ENCODE peak calls at places on chromosome 9, in ten cellular contexts. One of them, this sample, is unnamed.

GRCh38 chr9:10274983-10275382 is 337.8 kb downstream of the PTPRD start:
- DNase-seq in A549: no peak
- DNase-seq in K562: no peak
- DNase-seq in HepG2: no peak
- DNase-seq in suprapubic skin: no peak
- DNase-seq in transverse colon: no peak
- DNase-seq in GM12878: no peak
- DNase-seq in ovary: no peak
- DNase-seq in stomach: no peak
- DNase-seq in tibial nerve: no peak
- DNase-seq in this sample: no peak

GRCh38 chr9:123663529-123663928 is 266.4 kb downstream of the DENND1A start:
- DNase-seq in A549: no peak
- DNase-seq in K562: no peak
- DNase-seq in HepG2: no peak
- DNase-seq in suprapubic skin: no peak
- DNase-seq in transverse colon: no peak
- DNase-seq in GM12878: no peak
- DNase-seq in ovary: no peak
- DNase-seq in stomach: no peak
- DNase-seq in tibial nerve: no peak
- DNase-seq in this sample: no peak

GRCh38 chr9:111645806-111646205 is 14.7 kb downstream of the DNAJC25 start:
- DNase-seq in A549: no peak
- DNase-seq in K562: no peak
- DNase-seq in HepG2: no peak
- DNase-seq in suprapubic skin: no peak
- DNase-seq in transverse colon: peak
- DNase-seq in GM12878: no peak
- DNase-seq in ovary: no peak
- DNase-seq in stomach: no peak
- DNase-seq in tibial nerve: no peak
- DNase-seq in this sample: no peak

GRCh38 chr9:93086445-93087224 is 9.4 kb upstream of the CARD19 start:
- DNase-seq in A549: no peak
- DNase-seq in K562: no peak
- DNase-seq in HepG2: no peak
- DNase-seq in suprapubic skin: peak
- DNase-seq in transverse colon: no peak
- DNase-seq in GM12878: no peak
- DNase-seq in ovary: no peak
- DNase-seq in stomach: no peak
- DNase-seq in tibial nerve: no peak
- DNase-seq in this sample: no peak

GRCh38 chr9:72471096-72471495 is 50.3 kb upstream of the TMC1 start:
- DNase-seq in A549: no peak
- DNase-seq in K562: no peak
- DNase-seq in HepG2: no peak
- DNase-seq in suprapubic skin: no peak
- DNase-seq in transverse colon: no peak
- DNase-seq in GM12878: no peak
- DNase-seq in ovary: no peak
- DNase-seq in stomach: no peak
- DNase-seq in tibial nerve: no peak
- DNase-seq in this sample: no peak

GRCh38 chr9:98226516-98226915 is 28.9 kb downstream of the TBC1D2 start:
- DNase-seq in A549: no peak
- DNase-seq in K562: no peak
- DNase-seq in HepG2: peak
- DNase-seq in suprapubic skin: no peak
- DNase-seq in transverse colon: no peak
- DNase-seq in GM12878: no peak
- DNase-seq in ovary: no peak
- DNase-seq in stomach: no peak
- DNase-seq in tibial nerve: no peak
- DNase-seq in this sample: no peak

GRCh38 chr9:111712369-111712768 is 51.0 kb downstream of the GNG10 start:
- DNase-seq in A549: no peak
- DNase-seq in K562: no peak
- DNase-seq in HepG2: no peak
- DNase-seq in suprapubic skin: no peak
- DNase-seq in transverse colon: no peak
- DNase-seq in GM12878: no peak
- DNase-seq in ovary: no peak
- DNase-seq in stomach: no peak
- DNase-seq in tibial nerve: no peak
- DNase-seq in this sample: no peak

GRCh38 chr9:34994429-34995287 is 5.1 kb downstream of the DNAJB5 start:
- DNase-seq in A549: peak
- DNase-seq in K562: peak
- DNase-seq in HepG2: peak
- DNase-seq in suprapubic skin: no peak
- DNase-seq in transverse colon: peak
- DNase-seq in GM12878: no peak
- DNase-seq in ovary: no peak
- DNase-seq in stomach: peak
- DNase-seq in tibial nerve: no peak
- DNase-seq in this sample: no peak

GRCh38 chr9:100222674-100223073 is 123.6 kb downstream of the INVS start:
- DNase-seq in A549: peak
- DNase-seq in K562: no peak
- DNase-seq in HepG2: no peak
- DNase-seq in suprapubic skin: no peak
- DNase-seq in transverse colon: no peak
- DNase-seq in GM12878: no peak
- DNase-seq in ovary: no peak
- DNase-seq in stomach: no peak
- DNase-seq in tibial nerve: no peak
- DNase-seq in this sample: no peak

GRCh38 chr9:14480561-14480960 is 166.6 kb upstream of the NFIB start:
- DNase-seq in A549: no peak
- DNase-seq in K562: no peak
- DNase-seq in HepG2: no peak
- DNase-seq in suprapubic skin: no peak
- DNase-seq in transverse colon: no peak
- DNase-seq in GM12878: no peak
- DNase-seq in ovary: no peak
- DNase-seq in stomach: no peak
- DNase-seq in tibial nerve: no peak
- DNase-seq in this sample: no peak

GRCh38 chr9:89433826-89434225 is 64.1 kb downstream of the SEMA4D start:
- DNase-seq in A549: no peak
- DNase-seq in K562: no peak
- DNase-seq in HepG2: no peak
- DNase-seq in suprapubic skin: no peak
- DNase-seq in transverse colon: no peak
- DNase-seq in GM12878: no peak
- DNase-seq in ovary: no peak
- DNase-seq in stomach: no peak
- DNase-seq in tibial nerve: no peak
- DNase-seq in this sample: no peak

GRCh38 chr9:92059045-92059444 is 56.2 kb downstream of the SPTLC1 start:
- DNase-seq in A549: no peak
- DNase-seq in K562: no peak
- DNase-seq in HepG2: no peak
- DNase-seq in suprapubic skin: no peak
- DNase-seq in transverse colon: no peak
- DNase-seq in GM12878: no peak
- DNase-seq in ovary: no peak
- DNase-seq in stomach: no peak
- DNase-seq in tibial nerve: no peak
- DNase-seq in this sample: no peak

GRCh38 chr9:94298949-94299599 is 29.4 kb downstream of the NUTM2F start:
- DNase-seq in A549: no peak
- DNase-seq in K562: no peak
- DNase-seq in HepG2: no peak
- DNase-seq in suprapubic skin: no peak
- DNase-seq in transverse colon: no peak
- DNase-seq in GM12878: no peak
- DNase-seq in ovary: no peak
- DNase-seq in stomach: no peak
- DNase-seq in tibial nerve: no peak
- DNase-seq in this sample: no peak

GRCh38 chr9:88355166-88355565 is 33.1 kb upstream of the SPIN1 start:
- DNase-seq in A549: no peak
- DNase-seq in K562: no peak
- DNase-seq in HepG2: no peak
- DNase-seq in suprapubic skin: no peak
- DNase-seq in transverse colon: no peak
- DNase-seq in GM12878: no peak
- DNase-seq in ovary: no peak
- DNase-seq in stomach: no peak
- DNase-seq in tibial nerve: no peak
- DNase-seq in this sample: no peak

GRCh38 chr9:134955156-134955555 is 37.4 kb upstream of the FCN1 start:
- DNase-seq in A549: no peak
- DNase-seq in K562: no peak
- DNase-seq in HepG2: no peak
- DNase-seq in suprapubic skin: peak
- DNase-seq in transverse colon: no peak
- DNase-seq in GM12878: no peak
- DNase-seq in ovary: peak
- DNase-seq in stomach: no peak
- DNase-seq in tibial nerve: no peak
- DNase-seq in this sample: no peak

DNA sequence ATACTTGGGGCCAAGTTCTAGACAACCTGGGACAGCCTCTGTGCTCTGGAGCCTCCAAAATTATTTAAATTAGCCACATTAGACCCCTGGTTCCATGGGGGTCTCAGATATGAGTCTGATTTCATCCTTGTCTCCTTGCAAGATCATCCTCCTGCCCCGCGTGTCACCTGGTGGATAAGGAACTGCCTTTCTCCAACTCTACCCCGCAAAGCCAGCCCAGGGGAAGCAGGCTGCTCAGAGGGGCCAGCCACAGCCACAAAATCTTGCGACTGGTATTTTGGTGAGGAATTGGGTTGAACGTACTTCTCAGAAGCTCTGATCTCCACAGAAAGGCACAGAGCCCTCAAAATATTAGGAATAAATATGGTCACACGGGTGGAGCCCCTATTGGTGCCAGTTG is 101.2 kb downstream of the AK8 start:
- DNase-seq in A549: no peak
- DNase-seq in K562: no peak
- DNase-seq in HepG2: no peak
- DNase-seq in suprapubic skin: peak
- DNase-seq in transverse colon: no peak
- DNase-seq in GM12878: no peak
- DNase-seq in ovary: no peak
- DNase-seq in stomach: no peak
- DNase-seq in tibial nerve: no peak
- DNase-seq in this sample: no peak
- H3K27ac ChIP-seq in A549: no peak
- H3K27ac ChIP-seq in K562: no peak
- H3K27ac ChIP-seq in HepG2: no peak
- H3K27ac ChIP-seq in suprapubic skin: no peak
- H3K27ac ChIP-seq in transverse colon: no peak
- H3K27ac ChIP-seq in GM12878: no peak
- H3K27ac ChIP-seq in ovary: no peak
- H3K27ac ChIP-seq in stomach: no peak
- H3K27ac ChIP-seq in tibial nerve: no peak
- H3K27ac ChIP-seq in this sample: no peak

DNA sequence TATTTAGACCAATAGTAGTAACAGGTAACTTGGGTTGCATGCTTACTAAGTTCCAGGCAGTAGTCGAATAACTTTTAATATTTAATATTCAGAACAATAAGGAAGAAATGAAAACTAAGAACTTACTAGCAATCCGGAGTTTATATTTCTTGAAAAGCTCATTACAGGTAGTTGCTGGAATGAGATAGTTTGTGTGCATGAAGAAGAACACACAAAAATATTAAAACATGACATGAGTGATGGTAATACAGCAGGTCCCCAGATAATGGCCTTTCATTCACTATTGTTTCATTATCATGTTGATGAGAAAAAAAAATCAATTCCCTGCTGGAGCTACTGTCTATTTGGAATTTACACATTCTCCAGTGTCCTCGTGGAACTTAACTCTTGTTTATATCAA is 44.7 kb downstream of the EXOSC2 start:
- DNase-seq in A549: no peak
- DNase-seq in K562: peak
- DNase-seq in HepG2: no peak
- DNase-seq in suprapubic skin: no peak
- DNase-seq in transverse colon: no peak
- DNase-seq in GM12878: no peak
- DNase-seq in ovary: no peak
- DNase-seq in stomach: no peak
- DNase-seq in tibial nerve: no peak
- DNase-seq in this sample: no peak
- TF ChIP-seq POLR2A in A549: no peak
- TF ChIP-seq POLR2A in K562: no peak
- TF ChIP-seq POLR2A in HepG2: no peak
- TF ChIP-seq POLR2A in suprapubic skin: no peak
- TF ChIP-seq POLR2A in transverse colon: no peak
- TF ChIP-seq POLR2A in GM12878: no peak
- TF ChIP-seq POLR2A in ovary: no peak
- TF ChIP-seq POLR2A in stomach: no peak
- TF ChIP-seq POLR2A in tibial nerve: no peak
- TF ChIP-seq POLR2A in this sample: no peak

DNA sequence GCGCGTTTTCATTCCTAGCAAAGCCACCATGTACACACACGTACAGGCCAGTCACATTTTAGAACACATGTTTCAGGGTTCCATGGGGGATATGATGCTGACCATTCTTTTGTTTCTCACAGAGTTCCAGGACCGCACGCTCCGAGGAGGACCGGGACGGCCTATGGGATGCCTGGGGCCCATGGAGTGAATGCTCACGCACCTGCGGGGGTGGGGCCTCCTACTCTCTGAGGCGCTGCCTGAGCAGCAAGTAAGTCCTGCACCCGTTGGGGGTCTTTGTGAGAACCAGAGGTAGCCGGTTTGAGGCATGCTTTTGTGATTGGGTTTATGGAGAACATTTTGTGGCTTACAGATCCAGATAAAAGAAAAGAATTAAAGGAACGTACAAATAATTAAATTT is 30.8 kb downstream of the ADAMTSL1 start:
- DNase-seq in A549: no peak
- DNase-seq in K562: no peak
- DNase-seq in HepG2: no peak
- DNase-seq in suprapubic skin: no peak
- DNase-seq in transverse colon: no peak
- DNase-seq in GM12878: no peak
- DNase-seq in ovary: no peak
- DNase-seq in stomach: no peak
- DNase-seq in tibial nerve: no peak
- DNase-seq in this sample: no peak
- TF ChIP-seq EP300 in A549: no peak
- TF ChIP-seq EP300 in K562: no peak
- TF ChIP-seq EP300 in HepG2: no peak
- TF ChIP-seq EP300 in suprapubic skin: no peak
- TF ChIP-seq EP300 in transverse colon: no peak
- TF ChIP-seq EP300 in GM12878: no peak
- TF ChIP-seq EP300 in ovary: no peak
- TF ChIP-seq EP300 in stomach: no peak
- TF ChIP-seq EP300 in tibial nerve: no peak
- TF ChIP-seq EP300 in this sample: no peak

DNA sequence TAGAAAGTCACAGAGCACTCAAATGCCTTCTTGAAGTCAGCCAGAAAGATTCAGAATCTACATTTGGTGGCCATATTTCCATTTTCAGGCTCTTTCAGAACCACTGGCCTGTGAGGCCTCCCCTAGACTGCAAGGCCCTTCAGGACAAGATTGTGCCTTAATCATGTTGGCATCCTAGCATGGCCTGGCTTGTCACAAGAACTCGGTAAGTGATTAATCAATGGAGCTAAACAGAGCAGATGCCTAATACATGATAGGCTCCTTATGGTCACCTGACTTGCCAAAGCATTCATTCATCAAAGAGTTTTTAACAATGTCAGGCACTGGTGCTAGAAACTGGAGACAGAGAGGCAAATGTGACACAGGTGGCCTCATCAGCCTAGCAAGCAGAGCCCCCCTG is 70.3 kb downstream of the PGM5 start:
- DNase-seq in A549: no peak
- DNase-seq in K562: no peak
- DNase-seq in HepG2: no peak
- DNase-seq in suprapubic skin: no peak
- DNase-seq in transverse colon: no peak
- DNase-seq in GM12878: no peak
- DNase-seq in ovary: no peak
- DNase-seq in stomach: no peak
- DNase-seq in tibial nerve: no peak
- DNase-seq in this sample: no peak
- H3K27ac ChIP-seq in A549: no peak
- H3K27ac ChIP-seq in K562: no peak
- H3K27ac ChIP-seq in HepG2: no peak
- H3K27ac ChIP-seq in suprapubic skin: no peak
- H3K27ac ChIP-seq in transverse colon: no peak
- H3K27ac ChIP-seq in GM12878: no peak
- H3K27ac ChIP-seq in ovary: no peak
- H3K27ac ChIP-seq in stomach: no peak
- H3K27ac ChIP-seq in tibial nerve: no peak
- H3K27ac ChIP-seq in this sample: no peak

This sample was measured in upper lobe of left lung.